ENCODE peak calls at places on chromosomes 4 and X, in nine cellular contexts. R is activated naive CD8-positive, alpha-beta T cell treated with anti-CD3 and anti-CD28 coated beads, Interleukin-2, amount 10 ng/mL, durations not matched to agents 7 days and 5 days; D is hypothalamus; O is A549; J is GM12891; Y is Kasumi-1; M is head of caudate nucleus; N is T-helper 2 cell; W is neural crest cell. P is an unnamed sample.

GRCh38 chr4:188701952-188702351 is 562.7 kb downstream of the TRIML1 start:
- DNase-seq in R (no peak), D (no peak), O (no peak), J (no peak), Y (peak), M (no peak), N (no peak), W (no peak), P (no peak)

GRCh38 chr4:122045533-122045932 is 93.7 kb upstream of the TRPC3 start:
- DNase-seq in R (no peak), D (no peak), O (peak), J (no peak), Y (no peak), M (peak), N (no peak), W (no peak), P (peak)

GRCh38 chr4:86451560-86452322 is 91.9 kb upstream of the MAPK10 start:
- DNase-seq in R (no peak), D (no peak), O (peak), J (no peak), Y (no peak), M (no peak), N (no peak), W (no peak), P (no peak)

GRCh38 chr4:23770011-23770410 is 119.8 kb downstream of the PPARGC1A start:
- DNase-seq in R (no peak), D (no peak), O (no peak), J (no peak), Y (no peak), M (no peak), N (no peak), W (no peak), P (no peak)

GRCh38 chr4:76704133-76704881 is 193.6 kb downstream of the SOWAHB start:
- DNase-seq in R (no peak), D (no peak), O (peak), J (no peak), Y (no peak), M (no peak), N (no peak), W (no peak), P (no peak)

GRCh38 chr4:161948026-161948770 is 215.6 kb downstream of the FSTL5 start:
- DNase-seq in R (no peak), D (no peak), O (no peak), J (no peak), Y (no peak), M (no peak), N (no peak), W (no peak), P (no peak)

GRCh38 chr4:128653514-128654420 is 155.7 kb upstream of the JADE1 start:
- DNase-seq in R (no peak), D (no peak), O (no peak), J (no peak), Y (no peak), M (peak), N (no peak), W (no peak), P (no peak)

GRCh38 chrX:39909996-39910395 is 187.8 kb downstream of the BCOR start:
- DNase-seq in R (no peak), D (no peak), O (no peak), J (no peak), Y (no peak), M (no peak), N (no peak), W (no peak), P (no peak)

GRCh38 chr4:54746228-54746627 is 88.5 kb downstream of the KIT start:
- DNase-seq in R (no peak), D (no peak), O (no peak), J (no peak), Y (peak), M (no peak), N (no peak), W (no peak), P (no peak)

GRCh38 chr4:86558799-86559198 is 35.3 kb upstream of the PTPN13 start:
- DNase-seq in R (no peak), D (no peak), O (no peak), J (no peak), Y (no peak), M (no peak), N (no peak), W (no peak), P (no peak)

GRCh38 chrX:65674351-65674893 is 7.0 kb downstream of the MSN start:
- DNase-seq in R (no peak), D (no peak), O (no peak), J (no peak), Y (no peak), M (no peak), N (no peak), W (no peak), P (no peak)

GRCh38 chr4:125833-126232 is 1.5 kb downstream of the ZNF718 start:
- DNase-seq in R (no peak), D (no peak), O (no peak), J (no peak), Y (no peak), M (no peak), N (no peak), W (no peak), P (no peak)

GRCh38 chrX:19344207-19344534 is 444 bp downstream of the PDHA1 start:
- DNase-seq in R (no peak), D (no peak), O (no peak), J (no peak), Y (peak), M (peak), N (no peak), W (no peak), P (no peak)

GRCh38 chrX:50978920-50979660 is 68.6 kb downstream of the BMP15 start:
- DNase-seq in R (no peak), D (no peak), O (no peak), J (no peak), Y (no peak), M (no peak), N (no peak), W (no peak), P (no peak)

GRCh38 chr4:121462660-121463261 is 81.9 kb upstream of the QRFPR start:
- DNase-seq in R (no peak), D (no peak), O (peak), J (peak), Y (peak), M (peak), N (no peak), W (peak), P (peak)

GRCh38 chr4:10107111-10108091 is 9.2 kb downstream of the WDR1 start:
- DNase-seq in R (no peak), D (no peak), O (no peak), J (no peak), Y (no peak), M (no peak), N (no peak), W (no peak), P (no peak)

GRCh38 chr4:76909711-76910110 is 11.8 kb upstream of the SOWAHB start:
- DNase-seq in R (no peak), D (no peak), O (no peak), J (no peak), Y (no peak), M (no peak), N (no peak), W (no peak), P (no peak)

GRCh38 chr4:5941601-5942000 is 48.7 kb upstream of the CRMP1 start:
- DNase-seq in R (no peak), D (no peak), O (no peak), J (no peak), Y (no peak), M (no peak), N (no peak), W (no peak), P (no peak)

GRCh38 chr4:121662225-121662624 is 34.6 kb downstream of the ANXA5 start:
- DNase-seq in R (no peak), D (no peak), O (no peak), J (no peak), Y (no peak), M (no peak), N (no peak), W (no peak), P (no peak)

GRCh38 chr4:21454831-21455230 is 493.7 kb downstream of the KCNIP4 start:
- DNase-seq in R (no peak), D (no peak), O (no peak), J (no peak), Y (no peak), M (no peak), N (no peak), W (no peak), P (no peak)